ENCODE peak calls at places on chromosomes 16 and 17, in five cellular contexts. U is A549, L is HCT116, P is Panc1, F is body of pancreas. M is an unnamed sample.

GRCh38 chr17:3961564-3962047 is 2.6 kb downstream of the ATP2A3 start:
- DNase-seq in U (no peak), L (no peak), P (no peak), F (no peak), M (no peak)

GRCh38 chr17:20908373-20909273 is 134.2 kb downstream of the USP22 start:
- DNase-seq in U (peak), L (peak), P (no peak), F (peak), M (peak)

GRCh38 chr16:88461291-88462269 is 8.5 kb downstream of the ZFPM1 start:
- DNase-seq in U (no peak), L (no peak), P (no peak), F (peak), M (no peak)

GRCh38 chr16:22235839-22236745 is 30.0 kb downstream of the EEF2K start:
- DNase-seq in U (no peak), L (no peak), P (no peak), F (no peak), M (peak)

GRCh38 chr17:2438823-2439222 is 38.0 kb upstream of the MNT start:
- DNase-seq in U (no peak), L (no peak), P (no peak), F (no peak), M (peak)

GRCh38 chr16:14499110-14499509 is 130.9 kb downstream of the PARN start:
- DNase-seq in U (no peak), L (no peak), P (no peak), F (no peak), M (no peak)

GRCh38 chr16:4193920-4194319 is 48.0 kb downstream of the SRL start:
- DNase-seq in U (no peak), L (no peak), P (no peak), F (no peak), M (no peak)

GRCh38 chr17:40445769-40446468 is 2.7 kb downstream of the IGFBP4 start:
- DNase-seq in U (peak), L (no peak), P (no peak), F (no peak), M (peak)

GRCh38 chr16:67246081-67246944 is 968 bp downstream of the FHOD1 start:
- DNase-seq in U (peak), L (peak), P (no peak), F (peak), M (peak)

GRCh38 chr17:7932949-7933348 is 943 bp downstream of the CNTROB start:
- DNase-seq in U (peak), L (no peak), P (no peak), F (no peak), M (peak)

GRCh38 chr17:19978206-19978802 is 676 bp upstream of the AKAP10 start:
- DNase-seq in U (no peak), L (no peak), P (no peak), F (no peak), M (no peak)

GRCh38 chr16:70252355-70252988 is 732 bp upstream of the EXOSC6 start:
- DNase-seq in U (peak), L (no peak), P (no peak), F (no peak), M (peak)

GRCh38 chr17:81294512-81295030 is 536 bp downstream of the SLC38A10 start:
- DNase-seq in U (no peak), L (no peak), P (no peak), F (peak), M (peak)

GRCh38 chr17:50123649-50124349 is 6.2 kb downstream of the SAMD14 start:
- DNase-seq in U (no peak), L (no peak), P (no peak), F (no peak), M (no peak)

GRCh38 chr16:84088695-84089395 is 27.9 kb downstream of the MBTPS1 start:
- DNase-seq in U (peak), L (no peak), P (no peak), F (no peak), M (no peak)

GRCh38 chr16:7137560-7138330 is 194.9 kb upstream of the RBFOX1 start:
- DNase-seq in U (peak), L (no peak), P (peak), F (no peak), M (no peak)

GRCh38 chr17:8611671-8612298 is 18.7 kb downstream of the MYH10 start:
- DNase-seq in U (no peak), L (no peak), P (no peak), F (no peak), M (peak)

GRCh38 chr17:64225410-64225809 is 37.6 kb downstream of the TEX2 start:
- DNase-seq in U (no peak), L (no peak), P (no peak), F (no peak), M (no peak)

GRCh38 chr17:7114875-7115614 is 423 bp upstream of the ASGR2 start:
- DNase-seq in U (no peak), L (no peak), P (no peak), F (no peak), M (no peak)

GRCh38 chr17:44543905-44544523 is 13.3 kb upstream of the FZD2 start:
- DNase-seq in U (no peak), L (no peak), P (no peak), F (no peak), M (no peak)

GRCh38 chr17:3682033-3682432 is 13.4 kb downstream of the EMC6 start:
- DNase-seq in U (no peak), L (no peak), P (no peak), F (no peak), M (no peak)

GRCh38 chr16:87436225-87437172 is 44.4 kb downstream of the MAP1LC3B start:
- DNase-seq in U (no peak), L (no peak), P (no peak), F (no peak), M (peak)

GRCh38 chr17:47686276-47686635 is 7.7 kb upstream of the TBKBP1 start:
- DNase-seq in U (no peak), L (no peak), P (no peak), F (no peak), M (no peak)

GRCh38 chr17:74865504-74866197 is 6.0 kb upstream of the GRIN2C start:
- DNase-seq in U (no peak), L (no peak), P (no peak), F (no peak), M (no peak)

GRCh38 chr16:29811170-29811895 is 660 bp upstream of the PRRT2 start:
- DNase-seq in U (peak), L (peak), P (peak), F (peak), M (peak)

GRCh38 chr16:53372942-53373871 is 61.1 kb upstream of the RBL2 start:
- DNase-seq in U (peak), L (peak), P (no peak), F (peak), M (no peak)

GRCh38 chr16:67917140-67917851 is 14.4 kb downstream of the CTRL start:
- DNase-seq in U (no peak), L (no peak), P (no peak), F (no peak), M (peak)

DNA sequence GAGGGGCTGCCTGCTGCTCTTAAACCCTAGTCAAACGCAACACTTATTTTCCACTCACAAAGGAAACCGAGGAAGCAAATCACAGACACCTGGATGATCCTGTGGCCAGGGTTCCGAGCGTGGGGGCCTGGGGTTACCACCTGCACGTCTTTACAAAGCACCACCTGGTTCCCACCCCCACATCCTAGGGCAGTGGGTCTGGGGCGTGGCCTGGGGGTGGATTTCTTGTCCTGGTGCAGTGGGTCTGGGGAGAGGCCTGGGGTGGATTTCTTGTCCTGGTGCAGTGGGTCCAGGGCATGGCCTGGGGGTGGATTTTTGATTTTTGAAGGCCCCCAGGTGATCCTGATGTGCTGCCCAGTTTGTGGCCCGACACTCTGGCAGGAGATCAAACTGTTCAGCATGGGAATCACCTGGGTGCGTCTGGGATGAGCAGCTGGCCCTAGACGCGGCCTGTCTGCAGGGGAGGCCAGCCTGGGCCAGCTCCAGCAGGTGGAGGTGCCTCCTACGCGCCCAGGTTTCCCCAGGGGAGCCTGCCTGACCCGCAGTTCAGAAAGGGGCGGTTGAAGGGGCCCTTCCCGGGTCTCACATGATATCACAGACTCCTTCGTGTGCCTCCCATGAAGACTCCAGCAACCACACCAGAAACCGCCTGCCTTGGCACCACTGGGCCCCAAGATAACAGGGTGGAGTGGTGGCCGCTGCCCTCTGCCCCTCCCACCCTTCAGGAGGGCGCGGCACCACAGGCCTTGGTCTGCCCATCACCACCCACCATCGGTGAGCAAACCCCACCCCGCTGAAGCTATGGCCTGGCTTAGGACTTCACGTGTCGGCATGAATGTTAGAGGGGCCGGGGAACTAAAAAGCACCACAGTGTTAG is 6.3 kb downstream of the HAGH start:
- DNase-seq in U (no peak), L (no peak), P (no peak), F (no peak), M (no peak)
- TF ChIP-seq CTCF in U (no peak), L (no peak), P (no peak), F (no peak), M (no peak)

GRCh38 chr16:49281843-49282642 is 405 bp upstream of the CBLN1 start:
- DNase-seq in U (peak), L (no peak), P (no peak), F (peak), M (peak)
- H3K4me3 ChIP-seq in U (peak), L (no peak), P (no peak), F (peak), M (no peak)

DNA sequence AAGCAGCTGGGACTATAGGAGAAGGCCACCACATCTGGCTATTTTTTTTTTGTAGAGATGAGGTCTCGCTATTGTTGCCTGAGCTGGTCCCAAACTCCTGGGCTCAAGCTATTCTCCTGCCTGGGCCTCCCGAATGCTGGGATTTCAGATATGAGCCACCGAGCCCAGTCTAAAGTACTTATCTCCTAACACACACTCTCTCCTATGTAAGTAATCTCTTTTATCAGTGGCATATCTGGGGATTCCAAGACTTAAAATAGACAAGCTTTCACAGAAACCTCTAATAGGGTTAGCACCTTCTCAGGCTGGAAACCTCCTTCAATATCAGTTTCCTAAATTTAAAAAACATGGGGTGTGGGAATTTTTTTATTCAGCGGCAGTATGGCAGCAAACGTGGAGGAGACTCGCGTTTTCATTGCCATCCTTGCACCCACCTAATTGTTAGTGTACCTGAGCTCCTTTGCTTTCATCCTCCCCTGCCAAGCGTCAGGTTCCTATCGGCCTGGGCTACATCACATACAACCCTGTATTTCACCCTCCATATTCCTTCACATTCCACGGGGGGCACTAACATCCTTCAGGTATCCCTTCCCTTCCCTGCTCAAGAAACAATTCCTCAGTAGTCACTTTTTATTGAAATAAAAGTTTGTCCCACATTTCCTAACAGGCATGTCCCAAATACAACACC is 1.1 kb downstream of the EZH1 start:
- DNase-seq in U (no peak), L (no peak), P (no peak), F (no peak), M (no peak)
- TF ChIP-seq CTCF in U (no peak), L (no peak), P (no peak), F (no peak), M (no peak)

DNA sequence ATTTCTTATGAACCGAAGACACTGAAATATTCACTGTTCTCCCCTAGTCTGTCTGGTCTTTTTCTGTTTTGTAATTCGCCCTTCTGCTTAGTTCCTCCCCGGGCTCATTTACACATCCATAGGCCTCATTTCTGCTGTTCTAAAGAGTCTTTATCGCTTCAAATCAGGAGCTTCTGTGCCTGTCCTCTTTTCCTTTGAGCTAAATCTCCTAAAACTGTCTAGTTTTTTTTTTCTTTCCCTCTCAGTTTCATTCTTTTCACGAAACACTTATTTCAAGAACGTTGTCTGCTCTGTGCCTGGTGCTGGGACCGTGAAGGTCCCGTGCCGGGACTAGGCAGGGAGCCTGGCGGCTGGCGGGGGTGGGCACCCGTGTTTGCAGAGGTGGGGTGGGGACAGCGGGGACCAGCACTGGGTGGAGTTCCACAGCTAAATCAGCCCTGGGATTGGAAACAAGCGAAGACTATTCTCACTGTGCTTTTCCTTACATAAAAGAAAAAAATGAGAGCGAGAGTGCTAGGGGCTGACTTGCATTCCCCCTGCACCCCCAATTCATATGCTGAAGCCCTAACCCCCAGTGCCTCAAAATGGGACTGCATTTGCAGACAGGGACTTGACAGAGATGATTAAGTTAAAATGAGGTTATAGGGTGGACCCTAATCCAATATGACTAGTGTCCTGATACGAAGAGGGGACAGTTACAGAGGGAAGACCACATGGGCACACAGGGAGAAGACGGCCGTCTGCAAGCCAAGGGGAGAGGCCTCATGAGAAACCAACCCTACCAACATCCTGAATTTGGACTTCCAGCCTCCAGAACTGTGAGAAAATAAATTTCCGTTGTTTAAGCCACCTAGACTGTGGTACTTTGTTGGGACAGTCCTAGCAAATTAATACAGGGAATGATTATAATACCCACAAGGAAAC is 1.4 kb upstream of the TMEM220 start:
- DNase-seq in U (no peak), L (no peak), P (no peak), F (no peak), M (no peak)
- H3K4me3 ChIP-seq in U (peak), L (no peak), P (peak), F (no peak), M (no peak)

GRCh38 chr17:27354491-27355081 is 60.7 kb downstream of the WSB1 start:
- DNase-seq in U (peak), L (no peak), P (no peak), F (no peak), M (peak)

GRCh38 chr17:27352481-27353460 is 58.9 kb downstream of the WSB1 start:
- DNase-seq in U (peak), L (no peak), P (no peak), F (peak), M (peak)

GRCh38 chr17:27353469-27354050 is 59.6 kb downstream of the WSB1 start:
- DNase-seq in U (peak), L (peak), P (peak), F (peak), M (peak)

GRCh38 chr17:27355419-27355818 is 61.5 kb downstream of the WSB1 start:
- DNase-seq in U (no peak), L (no peak), P (no peak), F (no peak), M (no peak)

DNA sequence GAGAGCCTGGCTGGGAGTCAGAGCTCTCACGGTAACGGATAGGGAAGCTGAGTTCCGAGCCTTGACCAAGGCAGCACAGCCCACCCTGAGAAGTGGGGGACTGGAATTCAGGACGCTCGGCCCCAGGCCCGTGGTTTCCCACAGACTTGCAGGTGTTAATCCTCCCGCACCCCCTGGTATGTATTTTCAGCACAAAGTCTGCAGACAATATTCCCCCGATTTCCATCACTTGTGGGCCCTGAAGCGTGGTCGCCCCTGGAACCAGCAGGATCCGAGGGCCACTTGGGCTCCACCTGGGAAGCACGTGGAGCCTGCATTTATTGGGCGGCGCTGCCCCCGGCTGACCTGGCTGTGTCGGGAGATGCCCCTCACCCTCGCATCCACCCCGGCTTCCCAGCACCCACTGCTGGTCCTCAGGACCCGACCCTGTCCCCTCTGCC is 60.2 kb downstream of the WSB1 start:
- DNase-seq in U (no peak), L (no peak), P (no peak), F (no peak), M (no peak)
- TF ChIP-seq CTCF in U (no peak), L (no peak), P (no peak), F (no peak), M (no peak)

GRCh38 chr17:27424516-27424915 is 31.7 kb upstream of the KSR1 start:
- DNase-seq in U (no peak), L (no peak), P (no peak), F (no peak), M (no peak)

GRCh38 chr17:27420211-27420950 is 35.9 kb upstream of the KSR1 start:
- DNase-seq in U (no peak), L (no peak), P (no peak), F (no peak), M (no peak)

GRCh38 chr17:27421111-27421510 is 35.1 kb upstream of the KSR1 start:
- DNase-seq in U (no peak), L (no peak), P (no peak), F (no peak), M (no peak)

GRCh38 chr17:27423651-27424050 is 32.6 kb upstream of the KSR1 start:
- DNase-seq in U (no peak), L (no peak), P (no peak), F (no peak), M (no peak)

DNA sequence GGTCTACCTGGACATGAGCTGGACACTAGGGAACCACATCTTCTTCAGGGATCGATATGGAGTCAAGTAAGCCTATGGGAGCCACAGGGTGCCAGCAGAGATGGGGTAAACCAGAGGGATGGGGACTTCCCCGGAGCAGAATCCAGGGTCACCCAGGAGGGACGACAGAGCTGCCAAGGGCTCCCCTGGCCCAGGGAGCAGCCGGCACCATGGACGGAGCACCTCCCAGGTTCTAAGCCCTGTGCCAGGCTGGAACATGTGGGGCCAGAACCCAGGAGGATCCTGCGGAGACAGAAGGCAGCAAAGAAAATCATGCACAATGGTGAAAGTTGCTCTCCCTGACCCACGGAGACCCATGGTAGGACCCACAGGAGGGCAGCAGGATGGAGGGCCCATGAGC is 33.6 kb upstream of the KSR1 start:
- DNase-seq in U (no peak), L (no peak), P (no peak), F (no peak), M (no peak)
- H3K4me3 ChIP-seq in U (no peak), L (no peak), P (no peak), F (no peak), M (no peak)

DNA sequence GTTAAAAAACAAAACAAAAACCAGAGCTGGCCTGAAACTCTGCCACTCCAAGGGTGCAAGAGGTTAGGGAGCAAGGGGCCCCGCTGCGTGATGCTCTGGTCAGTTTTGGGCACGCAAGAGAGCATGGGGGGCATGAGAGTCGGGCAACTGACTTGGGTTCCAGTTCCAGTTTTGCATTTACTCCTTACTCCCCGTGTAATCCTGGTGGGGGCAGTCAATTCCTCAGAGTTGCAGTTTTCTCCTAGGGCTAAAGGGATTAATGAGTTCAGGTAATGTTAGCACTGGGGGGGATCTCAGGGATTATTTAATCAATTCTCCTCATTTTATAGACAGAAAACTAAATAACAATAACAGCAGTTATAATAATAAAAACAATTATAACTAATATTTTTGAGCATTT is 72.9 kb upstream of the PMFBP1 start:
- DNase-seq in U (no peak), L (no peak), P (no peak), F (no peak), M (no peak)
- TF ChIP-seq CTCF in U (no peak), L (no peak), P (no peak), F (no peak), M (peak)